ENCODE peak calls at places on chromosomes 13 and 19, in nine cellular contexts. S is CD8-positive, alpha-beta memory T cell; E is heart right ventricle; M is PC-9; P is left ventricle myocardium inferior; C is sigmoid colon; B is fibroblast of lung; W is right lobe of liver; T is gastrocnemius medialis. L is an unnamed sample.

GRCh38 chr13:98807774-98808173 is 55.3 kb upstream of the SLC15A1 start:
- DNase-seq in S (no peak), E (no peak), M (no peak), P (no peak), C (no peak), B (no peak), W (no peak), T (no peak), L (no peak)

GRCh38 chr13:90867336-90867683 is 480.2 kb upstream of the MIR17HG start:
- DNase-seq in S (no peak), E (peak; percentile 31), M (peak; percentile 73), P (peak; percentile 50), C (no peak), B (peak; percentile 65), W (peak; percentile 34), T (peak; percentile 5), L (peak; percentile 73)

GRCh38 chr13:51953347-51953746 is 57.9 kb downstream of the ATP7B start:
- DNase-seq in S (no peak), E (no peak), M (no peak), P (no peak), C (no peak), B (no peak), W (no peak), T (no peak), L (no peak)

GRCh38 chr13:50845211-50845610 is 1.7 kb upstream of the DLEU7 start:
- DNase-seq in S (no peak), E (no peak), M (no peak), P (no peak), C (no peak), B (peak; percentile 36), W (no peak), T (no peak), L (no peak)

GRCh38 chr13:70203661-70204229 is 95.5 kb upstream of the KLHL1 start:
- DNase-seq in S (no peak), E (no peak), M (peak; percentile 10), P (no peak), C (no peak), B (no peak), W (no peak), T (no peak), L (peak; percentile 25)

GRCh38 chr13:34405410-34405809 is 536.7 kb upstream of the NBEA start:
- DNase-seq in S (no peak), E (no peak), M (no peak), P (no peak), C (no peak), B (no peak), W (no peak), T (no peak), L (no peak)

GRCh38 chr13:60369242-60369641 is 27.8 kb upstream of the TDRD3 start:
- DNase-seq in S (no peak), E (no peak), M (no peak), P (no peak), C (no peak), B (no peak), W (no peak), T (no peak), L (no peak)

GRCh38 chr13:71962735-71963134 is 95.7 kb upstream of the DACH1 start:
- DNase-seq in S (no peak), E (no peak), M (no peak), P (no peak), C (no peak), B (no peak), W (no peak), T (no peak), L (no peak)

GRCh38 chr13:51524312-51524711 is 60.0 kb upstream of the WDFY2 start:
- DNase-seq in S (no peak), E (no peak), M (peak; percentile 39), P (no peak), C (no peak), B (peak; percentile 16), W (peak; percentile 41), T (no peak), L (no peak)

GRCh38 chr13:61286148-61286745 is 129.4 kb downstream of the PCDH20 start:
- DNase-seq in S (no peak), E (no peak), M (peak; percentile 9), P (no peak), C (no peak), B (no peak), W (no peak), T (no peak), L (no peak)

GRCh38 chr13:25224151-25224550 is 52.1 kb upstream of the AMER2 start:
- DNase-seq in S (no peak), E (no peak), M (no peak), P (no peak), C (no peak), B (no peak), W (no peak), T (no peak), L (no peak)

GRCh38 chr19:3184847-3185481 is 766 bp upstream of the NCLN start:
- DNase-seq in S (peak; percentile 62), E (no peak), M (no peak), P (peak; percentile 70), C (peak; percentile 84), B (no peak), W (peak; percentile 70), T (peak; percentile 63), L (peak; percentile 83)

GRCh38 chr13:43942301-43942700 is 62.6 kb downstream of the LACC1 start:
- DNase-seq in S (no peak), E (no peak), M (no peak), P (no peak), C (no peak), B (peak; percentile 53), W (no peak), T (no peak), L (no peak)

GRCh38 chr13:43948059-43948458 is 68.4 kb downstream of the LACC1 start:
- DNase-seq in S (no peak), E (no peak), M (no peak), P (no peak), C (no peak), B (no peak), W (no peak), T (no peak), L (no peak)

DNA sequence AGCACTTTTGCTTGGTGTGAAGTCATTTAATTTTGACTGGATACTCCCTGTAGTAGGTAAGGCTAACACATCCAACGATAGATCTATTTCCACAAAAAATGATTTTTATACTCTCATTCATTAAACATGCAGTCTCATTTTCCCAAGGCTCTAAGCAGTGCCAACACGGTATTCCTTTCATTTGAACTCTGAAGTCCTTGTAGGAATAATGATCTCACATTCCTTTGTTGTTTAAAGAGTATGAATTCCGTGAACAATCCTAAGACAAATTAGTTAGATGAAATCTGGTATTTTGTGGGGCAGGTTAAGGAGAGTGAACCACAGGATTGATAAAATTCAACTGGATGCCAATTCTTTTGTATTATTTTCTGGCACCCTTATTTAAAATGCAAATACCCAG is 66.6 kb downstream of the LACC1 start:
- DNase-seq in S (no peak), E (no peak), M (no peak), P (no peak), C (no peak), B (peak; percentile 55), W (no peak), T (no peak), L (no peak)
- H3K36me3 ChIP-seq in S (no peaks in the 10 kb centered on the region), E (no peaks in the 10 kb centered on the region), M (no peaks in the 10 kb centered on the region), P (no peaks in the 10 kb centered on the region), C (no peaks in the 10 kb centered on the region), B (no peaks in the 10 kb centered on the region), W (no peaks in the 10 kb centered on the region), T (no peaks in the 10 kb centered on the region), L (no peaks in the 10 kb centered on the region)

GRCh38 chr13:27124571-27124970 is 47.0 kb downstream of the USP12 start:
- DNase-seq in S (no peak), E (no peak), M (no peak), P (no peak), C (no peak), B (no peak), W (no peak), T (no peak), L (no peak)

GRCh38 chr13:27126877-27127276 is 44.7 kb downstream of the USP12 start:
- DNase-seq in S (no peak), E (no peak), M (no peak), P (no peak), C (no peak), B (no peak), W (no peak), T (no peak), L (no peak)

GRCh38 chr13:27128825-27129627 is 42.6 kb downstream of the USP12 start:
- DNase-seq in S (no peak), E (no peak), M (no peak), P (no peak), C (no peak), B (peak; percentile 27), W (no peak), T (no peak), L (no peak)

GRCh38 chr13:27122036-27122435 is 49.6 kb downstream of the USP12 start:
- DNase-seq in S (no peak), E (no peak), M (no peak), P (no peak), C (no peak), B (no peak), W (no peak), T (no peak), L (no peak)

DNA sequence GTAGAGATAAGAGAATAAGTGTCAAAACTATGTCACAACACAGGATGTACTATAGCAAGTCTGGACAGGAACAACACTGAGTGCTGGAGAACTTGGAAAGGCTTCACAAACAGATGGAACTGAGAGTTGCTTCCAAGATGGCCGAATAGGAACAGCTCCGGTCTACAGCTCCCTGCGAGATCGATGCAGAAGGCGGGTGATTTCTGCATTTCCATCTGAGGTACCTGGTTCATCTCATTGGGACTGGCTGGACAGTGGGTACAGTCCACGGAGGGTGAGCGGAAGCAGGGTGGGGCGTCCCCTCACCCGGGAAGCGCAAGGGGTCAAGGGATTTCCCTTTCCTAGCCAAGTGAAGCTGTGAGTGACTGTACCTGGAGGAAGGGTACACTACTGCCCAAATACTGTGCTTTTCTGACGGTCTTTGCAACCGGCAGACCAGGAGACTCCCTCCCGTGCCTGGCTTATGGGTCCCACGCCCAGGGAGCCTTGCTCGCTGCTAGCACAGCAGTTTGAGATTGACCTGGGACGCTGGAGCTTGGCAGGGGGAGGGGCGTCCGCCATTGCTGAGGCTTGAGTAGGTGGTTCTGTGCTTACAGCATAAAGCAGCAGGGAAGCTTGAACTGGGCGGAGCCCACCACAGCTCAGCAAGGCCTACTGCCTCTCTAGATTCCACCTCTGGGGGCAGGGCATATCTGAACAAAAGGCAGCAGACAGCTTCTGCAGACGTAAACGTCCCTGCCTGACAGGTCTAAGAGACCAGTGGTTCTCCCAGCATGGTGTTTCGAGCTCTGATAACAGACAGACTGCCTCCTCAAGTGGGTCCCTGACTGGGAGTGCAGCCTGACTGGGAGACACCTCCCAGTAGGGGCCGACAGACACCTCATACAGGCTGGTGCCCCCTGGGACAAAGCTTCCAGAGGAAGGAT is 46.0 kb downstream of the USP12 start:
- DNase-seq in S (no peak), E (no peak), M (no peak), P (no peak), C (no peak), B (no peak), W (no peak), T (no peak), L (no peak)
- H3K4me1 ChIP-seq in S (peaks cover 16% of the 10 kb centered on the region), E (peaks cover 32% of the 10 kb centered on the region), M (no peaks in the 10 kb centered on the region), P (peaks cover 68% of the 10 kb centered on the region), C (no peaks in the 10 kb centered on the region), B (peaks cover 2% of the 10 kb centered on the region), W (no peaks in the 10 kb centered on the region), T (peaks cover 11% of the 10 kb centered on the region), L (peaks cover 20% of the 10 kb centered on the region)

GRCh38 chr19:6218497-6219146 is 61.2 kb downstream of the MLLT1 start:
- DNase-seq in S (peak; percentile 75), E (peak; percentile 88), M (peak; percentile 76), P (peak; percentile 88), C (peak; percentile 95), B (peak; percentile 61), W (peak; percentile 90), T (peak; percentile 73), L (peak; percentile 92)
- H3K36me3 ChIP-seq in S (no peaks in the 10 kb centered on the region), E (no peaks in the 10 kb centered on the region), M (no peaks in the 10 kb centered on the region), P (peaks cover 38% of the 10 kb centered on the region), C (peaks cover 9% of the 10 kb centered on the region), B (peaks cover 16% of the 10 kb centered on the region), W (no peaks in the 10 kb centered on the region), T (no peaks in the 10 kb centered on the region), L (peaks cover 25% of the 10 kb centered on the region)

GRCh38 chr19:35213678-35214632 is 14.6 kb downstream of the FAM187B start:
- DNase-seq in S (peak; percentile 70), E (peak; percentile 93), M (peak; percentile 72), P (peak; percentile 35), C (peak; percentile 82), B (peak; percentile 20), W (peak; percentile 52), T (peak; percentile 66), L (peak; percentile 72)
- H3K4me1 ChIP-seq in S (peaks cover 71% of the 10 kb centered on the region), E (peaks cover 29% of the 10 kb centered on the region), M (peaks cover 34% of the 10 kb centered on the region), P (peaks cover 32% of the 10 kb centered on the region), C (no peaks in the 10 kb centered on the region), B (peaks cover 8% of the 10 kb centered on the region), W (no peaks in the 10 kb centered on the region), T (peaks cover 12% of the 10 kb centered on the region), L (peaks cover 34% of the 10 kb centered on the region)